ENCODE peak calls at places on chromosomes 13 and 19, in four cellular contexts. A is thyroid gland, R is heart right ventricle, S is left ventricle myocardium inferior. Q is an unnamed sample. For H3K36me3, the result is how much of the 10 kb centered on the place peaks cover.

GRCh38 chr19:737591-738093 is 13.3 kb upstream of the MISP start:
- DNase-seq in S (no peak), R (no peak), A (peak), Q (no peak)

GRCh38 chr13:51704399-51705306 is 99.3 kb downstream of the DHRS12 start:
- DNase-seq in S (no peak), A (no peak), R (no peak), Q (no peak)

GRCh38 chr13:73945871-73946270 is 188.3 kb downstream of the KLF12 start:
- DNase-seq in S (peak), R (peak), A (no peak), Q (no peak)

GRCh38 chr19:41328818-41329220 is 18.8 kb downstream of the CCDC97 start:
- DNase-seq in R (no peak), S (no peak), A (no peak), Q (no peak)

GRCh38 chr19:5308471-5309437 is 31.9 kb downstream of the PTPRS start:
- DNase-seq in A (peak), S (peak), R (peak), Q (peak)

GRCh38 chr13:36359301-36359950 is 13.2 kb upstream of the SPART start:
- DNase-seq in R (no peak), A (no peak), S (no peak), Q (no peak)

GRCh38 chr19:51036519-51036918 is 1.7 kb upstream of the KLK12 start:
- DNase-seq in R (no peak), A (no peak), S (no peak), Q (no peak)

GRCh38 chr13:99809931-99810330 is 161.6 kb downstream of the ZIC5 start:
- DNase-seq in R (no peak), A (no peak), S (no peak), Q (no peak)

GRCh38 chr19:34186205-34186604 is 13.9 kb downstream of the LSM14A start:
- DNase-seq in A (no peak), R (no peak), S (no peak), Q (no peak)

GRCh38 chr13:77720988-77721387 is 23.5 kb downstream of the SLAIN1 start:
- DNase-seq in R (no peak), A (no peak), S (no peak), Q (no peak)

GRCh38 chr13:21465710-21466160 is 6.6 kb upstream of the ZDHHC20 start:
- DNase-seq in S (no peak), R (no peak), A (peak), Q (no peak)

DNA sequence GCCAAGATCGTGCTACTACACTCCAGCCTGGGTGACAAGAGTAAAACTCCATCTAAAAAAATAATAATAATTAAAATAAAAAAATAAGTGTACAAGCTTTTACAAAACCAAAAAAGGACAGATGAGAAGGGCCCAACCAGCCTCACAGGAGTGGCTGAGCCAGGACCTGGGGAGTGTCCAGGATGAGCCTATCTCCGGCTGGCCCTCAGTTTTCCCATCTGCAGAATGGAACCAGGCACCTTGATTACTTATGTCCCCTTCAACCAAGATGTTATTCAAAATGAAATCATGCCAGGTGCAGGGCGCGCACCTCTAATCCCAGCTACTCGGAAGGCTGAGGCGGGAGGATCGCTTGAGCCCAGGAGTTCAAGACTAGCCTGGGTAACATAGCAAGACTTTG is 9.5 kb upstream of the IFI30 start:
- DNase-seq in S (no peak), R (no peak), A (no peak), Q (no peak)
- H3K36me3 ChIP-seq in S (half or more), R (half or more), A (under half), Q (under half)

DNA sequence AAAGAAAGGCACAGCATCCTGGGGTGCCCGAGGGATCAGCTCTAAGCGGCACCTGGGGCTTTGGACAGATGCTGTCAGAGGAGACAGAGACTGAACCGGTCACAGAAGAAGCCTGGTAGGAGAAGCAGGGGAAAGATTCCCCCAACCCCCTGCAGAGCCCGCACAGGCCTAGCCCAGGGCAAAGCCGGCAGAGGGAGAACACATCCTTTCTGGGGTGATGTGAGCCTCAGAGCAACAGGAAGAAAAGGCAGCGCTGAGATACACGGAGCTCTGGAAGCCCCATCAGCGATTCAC is 101.2 kb downstream of the CRYL1 start:
- DNase-seq in R (no peak), S (no peak), A (no peak), Q (no peak)
- H3K27ac ChIP-seq in R (no peak), S (no peak), A (no peak), Q (no peak)

DNA sequence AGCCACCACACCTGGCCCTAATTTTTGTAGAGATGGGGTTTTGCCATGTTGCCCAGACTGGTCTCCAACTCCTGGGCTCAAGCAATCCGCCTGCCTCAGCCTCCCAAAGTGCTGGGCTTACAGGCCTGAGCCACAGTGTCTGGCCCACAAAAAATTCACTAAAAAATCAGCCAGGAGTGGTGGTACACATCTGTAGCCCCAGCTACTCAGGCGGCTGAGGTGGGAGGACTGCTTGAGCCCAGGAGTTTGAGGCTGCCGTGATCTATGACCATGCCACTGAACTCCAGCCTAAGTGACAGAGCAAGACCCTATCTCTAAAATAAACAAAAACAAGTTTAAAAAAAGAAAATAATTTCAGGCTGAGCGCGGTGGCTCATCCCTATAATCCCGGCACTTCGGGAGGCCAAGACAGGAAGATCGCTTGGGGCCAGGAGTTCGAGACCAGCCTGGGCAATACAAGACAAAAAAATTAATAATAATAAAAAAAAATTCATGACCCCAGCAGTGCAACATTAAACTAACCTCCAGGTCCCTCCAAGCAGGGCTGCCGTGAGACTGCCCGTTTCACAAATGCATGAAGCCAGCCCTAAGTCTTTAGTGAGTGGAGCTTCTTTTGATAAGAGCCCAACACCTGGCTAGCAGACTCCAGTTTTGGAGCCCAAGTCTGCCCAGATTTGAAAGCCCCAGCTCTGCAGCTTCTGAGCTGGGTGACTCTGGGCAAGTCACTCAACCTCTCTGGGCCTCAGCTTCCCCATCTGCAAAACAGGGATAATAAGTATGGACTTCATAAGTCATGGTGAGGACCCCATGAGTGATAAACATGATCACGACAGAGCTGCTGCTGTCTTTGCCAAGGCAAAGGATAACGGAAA is 38.6 kb upstream of the NANOS3 start:
- DNase-seq in R (no peak), A (no peak), S (no peak), Q (no peak)
- H3K4me3 ChIP-seq in R (peak), A (no peak), S (peak), Q (peak)

GRCh38 chr13:110431425-110431824 is 124.3 kb downstream of the COL4A2 start:
- DNase-seq in A (no peak), S (no peak), R (no peak), Q (no peak)
- H3K36me3 ChIP-seq in A (under half), S (half or more), R (half or more), Q (half or more)

GRCh38 chr13:30810261-30810701 is 74.9 kb downstream of the ALOX5AP start:
- DNase-seq in R (no peak), A (peak), S (no peak), Q (no peak)

GRCh38 chr13:30806784-30807183 is 71.4 kb downstream of the ALOX5AP start:
- DNase-seq in R (no peak), A (no peak), S (no peak), Q (no peak)

GRCh38 chr13:30808600-30808999 is 73.3 kb downstream of the ALOX5AP start:
- DNase-seq in A (no peak), S (no peak), R (no peak), Q (no peak)

GRCh38 chr13:30807392-30807791 is 72.0 kb downstream of the ALOX5AP start:
- DNase-seq in A (no peak), S (no peak), R (no peak), Q (no peak)

DNA sequence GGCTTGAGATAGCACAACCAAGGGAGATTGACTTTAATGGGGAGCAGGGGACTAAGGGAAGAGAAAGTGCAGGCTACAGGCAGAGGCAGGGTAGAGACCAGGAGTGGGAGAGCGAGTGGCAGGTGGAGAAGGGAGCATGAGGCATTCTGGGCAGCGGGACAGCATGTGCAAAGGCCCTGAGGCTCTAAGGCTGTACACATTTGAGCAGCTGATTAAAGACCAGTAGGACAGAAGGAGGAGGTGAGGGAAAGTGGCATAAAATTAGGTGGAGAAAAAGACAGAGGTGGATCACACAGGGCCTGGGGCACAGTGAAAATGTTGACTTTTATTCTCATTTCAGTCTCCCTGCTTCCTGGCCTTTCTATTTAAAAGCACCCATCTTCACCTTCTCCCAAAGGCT is 74.4 kb downstream of the ALOX5AP start:
- DNase-seq in R (no peak), A (no peak), S (no peak), Q (no peak)
- H3K27ac ChIP-seq in R (no peak), A (no peak), S (no peak), Q (no peak)

Q was measured in right atrium auricular region.